ENCODE peak calls at places on chromosomes 11 and 22, in nine cellular contexts. One of them, this sample, is unnamed.
A peak's percentile ranks its signal among the peaks of the same experiment; 100 is the strongest.

GRCh38 chr11:68773521-68774187 is 22.3 kb upstream of the TESMIN start:
- DNase-seq in Right ventricle myocardium superior: no peak
- DNase-seq in fibroblast of gingiva: no peak
- DNase-seq in C1 segment of cervical spinal cord: no peak
- DNase-seq in GOT3: no peak
- DNase-seq in activated effector memory CD4-positive, alpha-beta T cell treated with Interleukin-2 at 50 U/mL for 16 hours: no peak
- DNase-seq in stimulated activated CD4-positive, alpha-beta T cell treated with anti-CD3 and anti-CD28 coated beads, Interleukin-1b, Interleukin-23, amount 100 ng/mL, for 1 hour: no peak
- DNase-seq in mucosa of descending colon: no peak
- DNase-seq in NCI-H1417: no peak
- DNase-seq in this sample: no peak

GRCh38 chr11:131629925-131630324 is 259.5 kb downstream of the NTM start:
- DNase-seq in NCI-H1417: no peak
- DNase-seq in stimulated activated CD4-positive, alpha-beta T cell treated with anti-CD3 and anti-CD28 coated beads, Interleukin-1b, Interleukin-23, amount 100 ng/mL, for 1 hour: no peak
- DNase-seq in fibroblast of gingiva: no peak
- DNase-seq in C1 segment of cervical spinal cord: no peak
- DNase-seq in Right ventricle myocardium superior: no peak
- DNase-seq in mucosa of descending colon: no peak
- DNase-seq in activated effector memory CD4-positive, alpha-beta T cell treated with Interleukin-2 at 50 U/mL for 16 hours: no peak
- DNase-seq in GOT3: no peak
- DNase-seq in this sample: no peak

GRCh38 chr11:2794947-2795346 is 90.6 kb downstream of the CDKN1C start:
- DNase-seq in GOT3: no peak
- DNase-seq in activated effector memory CD4-positive, alpha-beta T cell treated with Interleukin-2 at 50 U/mL for 16 hours: no peak
- DNase-seq in fibroblast of gingiva: no peak
- DNase-seq in stimulated activated CD4-positive, alpha-beta T cell treated with anti-CD3 and anti-CD28 coated beads, Interleukin-1b, Interleukin-23, amount 100 ng/mL, for 1 hour: no peak
- DNase-seq in Right ventricle myocardium superior: peak; percentile 18
- DNase-seq in C1 segment of cervical spinal cord: no peak
- DNase-seq in NCI-H1417: no peak
- DNase-seq in mucosa of descending colon: no peak
- DNase-seq in this sample: no peak

GRCh38 chr11:111834432-111835163 is 36.8 kb downstream of the ALG9 start:
- DNase-seq in GOT3: no peak
- DNase-seq in Right ventricle myocardium superior: no peak
- DNase-seq in NCI-H1417: no peak
- DNase-seq in stimulated activated CD4-positive, alpha-beta T cell treated with anti-CD3 and anti-CD28 coated beads, Interleukin-1b, Interleukin-23, amount 100 ng/mL, for 1 hour: no peak
- DNase-seq in mucosa of descending colon: no peak
- DNase-seq in fibroblast of gingiva: no peak
- DNase-seq in activated effector memory CD4-positive, alpha-beta T cell treated with Interleukin-2 at 50 U/mL for 16 hours: no peak
- DNase-seq in C1 segment of cervical spinal cord: no peak
- DNase-seq in this sample: no peak

GRCh38 chr11:66600219-66600923 is 7.4 kb downstream of the CCS start:
- DNase-seq in GOT3: no peak
- DNase-seq in mucosa of descending colon: no peak
- DNase-seq in stimulated activated CD4-positive, alpha-beta T cell treated with anti-CD3 and anti-CD28 coated beads, Interleukin-1b, Interleukin-23, amount 100 ng/mL, for 1 hour: no peak
- DNase-seq in fibroblast of gingiva: peak; percentile 16
- DNase-seq in Right ventricle myocardium superior: no peak
- DNase-seq in activated effector memory CD4-positive, alpha-beta T cell treated with Interleukin-2 at 50 U/mL for 16 hours: no peak
- DNase-seq in C1 segment of cervical spinal cord: no peak
- DNase-seq in NCI-H1417: no peak
- DNase-seq in this sample: no peak

GRCh38 chr11:134437821-134438220 is 25.8 kb upstream of the B3GAT1 start:
- DNase-seq in C1 segment of cervical spinal cord: no peak
- DNase-seq in mucosa of descending colon: no peak
- DNase-seq in fibroblast of gingiva: no peak
- DNase-seq in Right ventricle myocardium superior: no peak
- DNase-seq in NCI-H1417: no peak
- DNase-seq in stimulated activated CD4-positive, alpha-beta T cell treated with anti-CD3 and anti-CD28 coated beads, Interleukin-1b, Interleukin-23, amount 100 ng/mL, for 1 hour: no peak
- DNase-seq in activated effector memory CD4-positive, alpha-beta T cell treated with Interleukin-2 at 50 U/mL for 16 hours: no peak
- DNase-seq in GOT3: no peak
- DNase-seq in this sample: no peak

GRCh38 chr11:17812286-17813187 is 78.0 kb downstream of the KCNC1 start:
- DNase-seq in C1 segment of cervical spinal cord: no peak
- DNase-seq in NCI-H1417: peak; percentile 77
- DNase-seq in mucosa of descending colon: peak; percentile 18
- DNase-seq in GOT3: no peak
- DNase-seq in activated effector memory CD4-positive, alpha-beta T cell treated with Interleukin-2 at 50 U/mL for 16 hours: no peak
- DNase-seq in fibroblast of gingiva: no peak
- DNase-seq in Right ventricle myocardium superior: no peak
- DNase-seq in stimulated activated CD4-positive, alpha-beta T cell treated with anti-CD3 and anti-CD28 coated beads, Interleukin-1b, Interleukin-23, amount 100 ng/mL, for 1 hour: no peak
- DNase-seq in this sample: no peak

GRCh38 chr22:22099833-22100812 is 117.5 kb upstream of the TOP3B start:
- DNase-seq in stimulated activated CD4-positive, alpha-beta T cell treated with anti-CD3 and anti-CD28 coated beads, Interleukin-1b, Interleukin-23, amount 100 ng/mL, for 1 hour: no peak
- DNase-seq in NCI-H1417: no peak
- DNase-seq in activated effector memory CD4-positive, alpha-beta T cell treated with Interleukin-2 at 50 U/mL for 16 hours: no peak
- DNase-seq in Right ventricle myocardium superior: no peak
- DNase-seq in GOT3: no peak
- DNase-seq in mucosa of descending colon: no peak
- DNase-seq in fibroblast of gingiva: no peak
- DNase-seq in C1 segment of cervical spinal cord: no peak
- DNase-seq in this sample: no peak

GRCh38 chr11:116661056-116661455 is 111.7 kb downstream of the BUD13 start:
- DNase-seq in mucosa of descending colon: no peak
- DNase-seq in C1 segment of cervical spinal cord: no peak
- DNase-seq in fibroblast of gingiva: no peak
- DNase-seq in NCI-H1417: no peak
- DNase-seq in stimulated activated CD4-positive, alpha-beta T cell treated with anti-CD3 and anti-CD28 coated beads, Interleukin-1b, Interleukin-23, amount 100 ng/mL, for 1 hour: no peak
- DNase-seq in GOT3: no peak
- DNase-seq in Right ventricle myocardium superior: no peak
- DNase-seq in activated effector memory CD4-positive, alpha-beta T cell treated with Interleukin-2 at 50 U/mL for 16 hours: no peak
- DNase-seq in this sample: no peak